ENCODE peak calls at places on chromosomes 5 and 9, in nine cellular contexts. One of them, this sample, is unnamed.

GRCh38 chr9:34985311-34985899 is 4.1 kb upstream of the DNAJB5 start:
- DNase-seq in heart right ventricle: no peak
- DNase-seq in tibial nerve: peak; percentile 73
- DNase-seq in HFF-Myc: peak; percentile 50
- DNase-seq in AG09309: no peak
- DNase-seq in thoracic aorta: no peak
- DNase-seq in cardiac fibroblast: peak; percentile 77
- DNase-seq in tibial artery: no peak
- DNase-seq in endothelial cell of umbilical vein: peak; percentile 72
- DNase-seq in this sample: peak; percentile 81

GRCh38 chr9:127690735-127691134 is 16.1 kb upstream of the CFAP157 start:
- DNase-seq in heart right ventricle: no peak
- DNase-seq in tibial nerve: no peak
- DNase-seq in thoracic aorta: no peak
- DNase-seq in cardiac fibroblast: no peak
- DNase-seq in HFF-Myc: no peak
- DNase-seq in endothelial cell of umbilical vein: no peak
- DNase-seq in AG09309: no peak
- DNase-seq in tibial artery: no peak
- DNase-seq in this sample: no peak

GRCh38 chr5:146368137-146368536 is 29.5 kb downstream of the POU4F3 start:
- DNase-seq in thoracic aorta: no peak
- DNase-seq in heart right ventricle: no peak
- DNase-seq in tibial artery: no peak
- DNase-seq in endothelial cell of umbilical vein: no peak
- DNase-seq in cardiac fibroblast: no peak
- DNase-seq in AG09309: no peak
- DNase-seq in HFF-Myc: no peak
- DNase-seq in tibial nerve: no peak
- DNase-seq in this sample: no peak

GRCh38 chr9:14585730-14586473 is 107.3 kb downstream of the ZDHHC21 start:
- DNase-seq in cardiac fibroblast: no peak
- DNase-seq in thoracic aorta: no peak
- DNase-seq in HFF-Myc: no peak
- DNase-seq in endothelial cell of umbilical vein: no peak
- DNase-seq in heart right ventricle: no peak
- DNase-seq in AG09309: no peak
- DNase-seq in tibial artery: no peak
- DNase-seq in tibial nerve: no peak
- DNase-seq in this sample: no peak

GRCh38 chr5:2038337-2039179 is 155.8 kb upstream of the IRX4 start:
- DNase-seq in endothelial cell of umbilical vein: peak; percentile 40
- DNase-seq in thoracic aorta: no peak
- DNase-seq in AG09309: no peak
- DNase-seq in tibial artery: peak; percentile 34
- DNase-seq in cardiac fibroblast: peak; percentile 46
- DNase-seq in tibial nerve: no peak
- DNase-seq in HFF-Myc: no peak
- DNase-seq in heart right ventricle: peak; percentile 24
- DNase-seq in this sample: peak; percentile 91

GRCh38 chr5:92979716-92980115 is 601.3 kb downstream of the NR2F1-AS1 start:
- DNase-seq in AG09309: no peak
- DNase-seq in tibial artery: no peak
- DNase-seq in tibial nerve: no peak
- DNase-seq in heart right ventricle: no peak
- DNase-seq in thoracic aorta: no peak
- DNase-seq in HFF-Myc: no peak
- DNase-seq in endothelial cell of umbilical vein: no peak
- DNase-seq in cardiac fibroblast: no peak
- DNase-seq in this sample: no peak

GRCh38 chr9:5719546-5719945 is 90.6 kb downstream of the RIC1 start:
- DNase-seq in thoracic aorta: no peak
- DNase-seq in endothelial cell of umbilical vein: peak; percentile 84
- DNase-seq in tibial artery: no peak
- DNase-seq in HFF-Myc: no peak
- DNase-seq in cardiac fibroblast: no peak
- DNase-seq in AG09309: no peak
- DNase-seq in tibial nerve: no peak
- DNase-seq in heart right ventricle: no peak
- DNase-seq in this sample: no peak

GRCh38 chr9:111148994-111149759 is 110.9 kb upstream of the LPAR1 start:
- DNase-seq in AG09309: no peak
- DNase-seq in thoracic aorta: no peak
- DNase-seq in tibial nerve: peak; percentile 18
- DNase-seq in cardiac fibroblast: no peak
- DNase-seq in HFF-Myc: no peak
- DNase-seq in endothelial cell of umbilical vein: no peak
- DNase-seq in heart right ventricle: no peak
- DNase-seq in tibial artery: peak; percentile 59
- DNase-seq in this sample: no peak

GRCh38 chr5:77560677-77561263 is 68.7 kb upstream of the WDR41 start:
- DNase-seq in thoracic aorta: no peak
- DNase-seq in endothelial cell of umbilical vein: peak; percentile 58
- DNase-seq in cardiac fibroblast: peak; percentile 68
- DNase-seq in AG09309: peak; percentile 27
- DNase-seq in tibial nerve: no peak
- DNase-seq in tibial artery: no peak
- DNase-seq in HFF-Myc: peak; percentile 21
- DNase-seq in heart right ventricle: no peak
- DNase-seq in this sample: no peak

GRCh38 chr5:163943546-163943945 is 438.1 kb downstream of the MAT2B start:
- DNase-seq in tibial nerve: no peak
- DNase-seq in AG09309: no peak
- DNase-seq in cardiac fibroblast: no peak
- DNase-seq in endothelial cell of umbilical vein: peak; percentile 87
- DNase-seq in HFF-Myc: no peak
- DNase-seq in heart right ventricle: no peak
- DNase-seq in thoracic aorta: no peak
- DNase-seq in tibial artery: no peak
- DNase-seq in this sample: no peak

GRCh38 chr9:112540800-112541199 is 54.2 kb downstream of the KIAA1958 start:
- DNase-seq in thoracic aorta: no peak
- DNase-seq in heart right ventricle: no peak
- DNase-seq in AG09309: no peak
- DNase-seq in HFF-Myc: no peak
- DNase-seq in tibial nerve: no peak
- DNase-seq in cardiac fibroblast: no peak
- DNase-seq in endothelial cell of umbilical vein: no peak
- DNase-seq in tibial artery: no peak
- DNase-seq in this sample: no peak

GRCh38 chr5:147437161-147437596 is 72.7 kb downstream of the DPYSL3 start:
- DNase-seq in cardiac fibroblast: peak; percentile 20
- DNase-seq in tibial nerve: no peak
- DNase-seq in thoracic aorta: no peak
- DNase-seq in AG09309: no peak
- DNase-seq in endothelial cell of umbilical vein: no peak
- DNase-seq in tibial artery: no peak
- DNase-seq in heart right ventricle: no peak
- DNase-seq in HFF-Myc: no peak
- DNase-seq in this sample: no peak

GRCh38 chr5:88661870-88662207 is 221.1 kb downstream of the MEF2C start:
- DNase-seq in tibial artery: no peak
- DNase-seq in cardiac fibroblast: no peak
- DNase-seq in thoracic aorta: no peak
- DNase-seq in tibial nerve: no peak
- DNase-seq in endothelial cell of umbilical vein: no peak
- DNase-seq in AG09309: no peak
- DNase-seq in heart right ventricle: no peak
- DNase-seq in HFF-Myc: no peak
- DNase-seq in this sample: no peak

GRCh38 chr5:88658005-88658404 is 225.0 kb downstream of the MEF2C start:
- DNase-seq in tibial nerve: no peak
- DNase-seq in thoracic aorta: no peak
- DNase-seq in AG09309: no peak
- DNase-seq in heart right ventricle: no peak
- DNase-seq in endothelial cell of umbilical vein: no peak
- DNase-seq in HFF-Myc: no peak
- DNase-seq in cardiac fibroblast: no peak
- DNase-seq in tibial artery: no peak
- DNase-seq in this sample: no peak

GRCh38 chr5:88659529-88660325 is 223.3 kb downstream of the MEF2C start:
- DNase-seq in tibial nerve: no peak
- DNase-seq in AG09309: no peak
- DNase-seq in tibial artery: no peak
- DNase-seq in heart right ventricle: no peak
- DNase-seq in endothelial cell of umbilical vein: no peak
- DNase-seq in thoracic aorta: no peak
- DNase-seq in cardiac fibroblast: no peak
- DNase-seq in HFF-Myc: no peak
- DNase-seq in this sample: peak; percentile 56

GRCh38 chr5:88660947-88661869 is 221.8 kb downstream of the MEF2C start:
- DNase-seq in thoracic aorta: no peak
- DNase-seq in AG09309: peak; percentile 13
- DNase-seq in tibial artery: no peak
- DNase-seq in tibial nerve: no peak
- DNase-seq in heart right ventricle: no peak
- DNase-seq in HFF-Myc: no peak
- DNase-seq in endothelial cell of umbilical vein: peak; percentile 51
- DNase-seq in cardiac fibroblast: peak; percentile 74
- DNase-seq in this sample: peak; percentile 95

DNA sequence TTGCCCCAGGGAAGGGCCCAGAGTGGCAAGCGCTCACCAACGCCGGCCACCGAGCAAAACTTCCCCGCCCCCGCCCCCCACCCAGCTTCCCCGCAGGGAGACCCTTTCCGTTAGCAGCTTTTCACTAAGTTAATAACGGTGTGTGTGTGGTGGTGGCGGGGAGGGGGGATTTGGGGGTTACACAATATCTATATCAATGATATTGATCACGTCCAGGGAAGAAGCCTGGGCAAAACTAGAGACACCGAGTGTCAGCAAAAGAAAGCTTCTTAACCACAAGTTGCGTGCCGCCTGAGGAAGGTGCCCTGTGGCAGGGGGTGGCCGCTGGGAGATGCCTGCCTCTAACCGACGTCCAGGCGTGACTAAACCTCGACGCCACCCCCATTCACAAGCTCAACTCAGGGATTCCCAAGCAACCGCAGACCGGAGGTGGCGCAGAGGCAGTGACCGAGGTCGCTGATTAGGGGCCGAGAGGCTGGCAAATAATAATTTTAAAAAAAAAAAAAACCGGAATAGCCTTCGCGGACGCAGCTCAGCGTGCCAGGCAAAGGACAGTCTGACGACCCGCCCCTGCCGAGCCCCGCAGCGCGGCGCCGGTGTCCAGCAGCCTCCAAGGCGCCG is 222.5 kb downstream of the MEF2C start:
- DNase-seq in heart right ventricle: no peak
- DNase-seq in AG09309: no peak
- DNase-seq in tibial artery: no peak
- DNase-seq in endothelial cell of umbilical vein: no peak
- DNase-seq in tibial nerve: no peak
- DNase-seq in cardiac fibroblast: peak; percentile 27
- DNase-seq in thoracic aorta: no peak
- DNase-seq in HFF-Myc: no peak
- DNase-seq in this sample: no peak
- TF ChIP-seq CTCF in heart right ventricle: no peak
- TF ChIP-seq CTCF in AG09309: no peak
- TF ChIP-seq CTCF in tibial artery: no peak
- TF ChIP-seq CTCF in endothelial cell of umbilical vein: no peak
- TF ChIP-seq CTCF in tibial nerve: no peak
- TF ChIP-seq CTCF in cardiac fibroblast: no peak
- TF ChIP-seq CTCF in thoracic aorta: no peak
- TF ChIP-seq CTCF in HFF-Myc: no peak
- TF ChIP-seq CTCF in this sample: no peak

DNA sequence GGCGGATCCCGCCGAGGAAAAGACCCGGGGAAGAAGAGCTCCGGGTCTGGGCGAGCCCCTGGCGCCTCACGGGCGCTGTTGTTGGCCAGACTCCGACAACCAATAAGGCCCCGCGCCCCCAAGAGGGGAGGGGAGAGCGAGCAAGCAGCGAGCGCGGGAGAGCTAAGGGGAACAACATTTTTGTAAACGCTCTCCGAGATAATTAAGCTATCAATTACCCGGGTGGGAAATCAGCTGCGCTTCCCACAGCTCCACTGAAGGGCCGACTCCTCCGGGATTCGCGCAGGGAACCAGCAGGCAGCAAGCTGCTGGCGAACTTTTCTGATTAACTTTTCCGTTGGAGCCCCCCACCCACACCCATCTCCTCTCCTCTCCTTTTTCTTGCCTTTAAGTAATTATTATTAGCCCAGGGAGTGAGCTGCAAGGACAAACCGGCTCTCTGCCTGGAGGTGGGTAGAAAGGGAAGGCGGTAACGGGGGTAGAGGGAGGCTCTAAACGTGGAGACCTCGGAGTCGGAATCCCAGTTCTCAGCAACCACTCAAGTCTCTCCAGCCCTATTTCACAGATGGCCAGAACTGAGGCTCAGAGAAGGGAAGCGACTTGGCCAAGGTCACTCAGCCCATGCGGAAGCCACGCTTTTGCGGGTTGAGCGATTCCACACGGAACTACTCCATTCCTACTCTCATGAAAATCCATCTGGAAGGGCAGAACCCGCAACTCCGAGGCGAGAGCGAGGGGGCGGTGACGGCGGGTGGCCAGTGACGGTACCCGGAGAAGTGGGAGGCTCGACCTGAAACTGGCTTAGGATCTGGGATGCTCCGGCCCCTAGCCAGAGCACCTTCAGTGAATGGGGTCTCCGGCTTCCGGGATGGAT is 1.3 kb downstream of the ASTN2 start:
- DNase-seq in thoracic aorta: no peak
- DNase-seq in endothelial cell of umbilical vein: no peak
- DNase-seq in heart right ventricle: no peak
- DNase-seq in tibial artery: no peak
- DNase-seq in tibial nerve: no peak
- DNase-seq in cardiac fibroblast: no peak
- DNase-seq in AG09309: no peak
- DNase-seq in HFF-Myc: no peak
- DNase-seq in this sample: peak; percentile 84
- TF ChIP-seq CTCF in thoracic aorta: no peak
- TF ChIP-seq CTCF in endothelial cell of umbilical vein: no peak
- TF ChIP-seq CTCF in heart right ventricle: no peak
- TF ChIP-seq CTCF in tibial artery: no peak
- TF ChIP-seq CTCF in tibial nerve: no peak
- TF ChIP-seq CTCF in cardiac fibroblast: no peak
- TF ChIP-seq CTCF in AG09309: no peak
- TF ChIP-seq CTCF in HFF-Myc: no peak
- TF ChIP-seq CTCF in this sample: peak; percentile 49

DNA sequence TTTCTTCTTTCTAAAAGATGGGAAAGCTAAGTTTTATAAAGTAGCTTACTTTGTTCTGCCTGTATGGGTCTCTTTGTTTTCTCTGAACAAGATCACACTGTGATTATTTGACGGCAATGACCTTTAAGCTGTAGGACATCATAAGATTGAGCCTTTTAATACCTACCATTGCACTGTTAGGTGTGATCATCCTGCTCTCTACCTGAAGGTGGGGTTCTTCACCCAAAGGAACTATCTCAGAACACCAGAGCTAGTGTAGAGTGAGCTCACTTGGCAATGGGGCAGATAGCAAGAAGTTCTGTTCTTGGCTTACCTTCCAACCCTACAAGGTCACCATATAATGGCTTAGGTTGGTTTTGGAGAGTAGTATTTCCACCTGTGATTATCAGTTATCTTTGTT is 200.2 kb downstream of the SPATA31D1 start:
- DNase-seq in heart right ventricle: no peak
- DNase-seq in tibial artery: no peak
- DNase-seq in thoracic aorta: no peak
- DNase-seq in tibial nerve: no peak
- DNase-seq in cardiac fibroblast: no peak
- DNase-seq in endothelial cell of umbilical vein: no peak
- DNase-seq in HFF-Myc: no peak
- DNase-seq in AG09309: no peak
- DNase-seq in this sample: no peak
- TF ChIP-seq CTCF in heart right ventricle: no peak
- TF ChIP-seq CTCF in tibial artery: no peak
- TF ChIP-seq CTCF in thoracic aorta: no peak
- TF ChIP-seq CTCF in tibial nerve: no peak
- TF ChIP-seq CTCF in cardiac fibroblast: no peak
- TF ChIP-seq CTCF in endothelial cell of umbilical vein: no peak
- TF ChIP-seq CTCF in HFF-Myc: peak; percentile 2
- TF ChIP-seq CTCF in AG09309: no peak
- TF ChIP-seq CTCF in this sample: no peak

GRCh38 chr9:16726023-16726422 is 144.4 kb downstream of the BNC2 start:
- DNase-seq in endothelial cell of umbilical vein: peak; percentile 83
- DNase-seq in cardiac fibroblast: peak; percentile 68
- DNase-seq in tibial artery: no peak
- DNase-seq in tibial nerve: no peak
- DNase-seq in AG09309: no peak
- DNase-seq in heart right ventricle: no peak
- DNase-seq in HFF-Myc: no peak
- DNase-seq in thoracic aorta: no peak
- DNase-seq in this sample: no peak
- TF ChIP-seq CTCF in endothelial cell of umbilical vein: no peak
- TF ChIP-seq CTCF in cardiac fibroblast: no peak
- TF ChIP-seq CTCF in tibial artery: no peak
- TF ChIP-seq CTCF in tibial nerve: no peak
- TF ChIP-seq CTCF in AG09309: peak; percentile 16
- TF ChIP-seq CTCF in heart right ventricle: no peak
- TF ChIP-seq CTCF in HFF-Myc: no peak
- TF ChIP-seq CTCF in thoracic aorta: no peak
- TF ChIP-seq CTCF in this sample: no peak

This sample was measured in glutamatergic neuron.